ENCODE peak calls at places on chromosome 4, in five cellular contexts. One of them, this sample, is unnamed.

GRCh38 chr4:145788765-145789164 is 108.8 kb downstream of the C4orf51 start:
- DNase-seq in T-cell: no peak
- DNase-seq in stimulated activated CD8-positive, alpha-beta memory T cell treated with anti-CD3 and anti-CD28 coated beads, Interleukin-2, amount 100 ng/mL, for 48 hours: no peak
- DNase-seq in NCI-H2029 treated with DMSO at 0.1 percent for 48 hours: no peak
- DNase-seq in NCI-H1417 treated with DMSO at 0.1 percent for 48 hours: no peak
- DNase-seq in this sample: no peak

GRCh38 chr4:2825740-2826139 is 17.9 kb upstream of the ADD1 start:
- DNase-seq in T-cell: no peak
- DNase-seq in stimulated activated CD8-positive, alpha-beta memory T cell treated with anti-CD3 and anti-CD28 coated beads, Interleukin-2, amount 100 ng/mL, for 48 hours: no peak
- DNase-seq in NCI-H2029 treated with DMSO at 0.1 percent for 48 hours: no peak
- DNase-seq in NCI-H1417 treated with DMSO at 0.1 percent for 48 hours: no peak
- DNase-seq in this sample: no peak

GRCh38 chr4:76377922-76378321 is 43.0 kb downstream of the CCDC158 start:
- DNase-seq in T-cell: peak
- DNase-seq in stimulated activated CD8-positive, alpha-beta memory T cell treated with anti-CD3 and anti-CD28 coated beads, Interleukin-2, amount 100 ng/mL, for 48 hours: peak
- DNase-seq in NCI-H2029 treated with DMSO at 0.1 percent for 48 hours: no peak
- DNase-seq in NCI-H1417 treated with DMSO at 0.1 percent for 48 hours: no peak
- DNase-seq in this sample: no peak

GRCh38 chr4:54840992-54841768 is 183.4 kb downstream of the KIT start:
- DNase-seq in T-cell: no peak
- DNase-seq in stimulated activated CD8-positive, alpha-beta memory T cell treated with anti-CD3 and anti-CD28 coated beads, Interleukin-2, amount 100 ng/mL, for 48 hours: no peak
- DNase-seq in NCI-H2029 treated with DMSO at 0.1 percent for 48 hours: no peak
- DNase-seq in NCI-H1417 treated with DMSO at 0.1 percent for 48 hours: no peak
- DNase-seq in this sample: no peak

GRCh38 chr4:156642161-156642560 is 329.4 kb downstream of the PDGFC start:
- DNase-seq in T-cell: no peak
- DNase-seq in stimulated activated CD8-positive, alpha-beta memory T cell treated with anti-CD3 and anti-CD28 coated beads, Interleukin-2, amount 100 ng/mL, for 48 hours: no peak
- DNase-seq in NCI-H2029 treated with DMSO at 0.1 percent for 48 hours: no peak
- DNase-seq in NCI-H1417 treated with DMSO at 0.1 percent for 48 hours: no peak
- DNase-seq in this sample: no peak

GRCh38 chr4:140529434-140529833 is 5.5 kb downstream of the ELMOD2 start:
- DNase-seq in T-cell: no peak
- DNase-seq in stimulated activated CD8-positive, alpha-beta memory T cell treated with anti-CD3 and anti-CD28 coated beads, Interleukin-2, amount 100 ng/mL, for 48 hours: no peak
- DNase-seq in NCI-H2029 treated with DMSO at 0.1 percent for 48 hours: no peak
- DNase-seq in NCI-H1417 treated with DMSO at 0.1 percent for 48 hours: no peak
- DNase-seq in this sample: no peak

GRCh38 chr4:114400531-114400930 is 198.1 kb upstream of the UGT8 start:
- DNase-seq in T-cell: no peak
- DNase-seq in stimulated activated CD8-positive, alpha-beta memory T cell treated with anti-CD3 and anti-CD28 coated beads, Interleukin-2, amount 100 ng/mL, for 48 hours: no peak
- DNase-seq in NCI-H2029 treated with DMSO at 0.1 percent for 48 hours: no peak
- DNase-seq in NCI-H1417 treated with DMSO at 0.1 percent for 48 hours: no peak
- DNase-seq in this sample: no peak

GRCh38 chr4:127741247-127741646 is 11.0 kb downstream of the SLC25A31 start:
- DNase-seq in T-cell: no peak
- DNase-seq in stimulated activated CD8-positive, alpha-beta memory T cell treated with anti-CD3 and anti-CD28 coated beads, Interleukin-2, amount 100 ng/mL, for 48 hours: no peak
- DNase-seq in NCI-H2029 treated with DMSO at 0.1 percent for 48 hours: no peak
- DNase-seq in NCI-H1417 treated with DMSO at 0.1 percent for 48 hours: no peak
- DNase-seq in this sample: no peak

GRCh38 chr4:94571301-94571700 is 119.6 kb downstream of the PDLIM5 start:
- DNase-seq in T-cell: no peak
- DNase-seq in stimulated activated CD8-positive, alpha-beta memory T cell treated with anti-CD3 and anti-CD28 coated beads, Interleukin-2, amount 100 ng/mL, for 48 hours: no peak
- DNase-seq in NCI-H2029 treated with DMSO at 0.1 percent for 48 hours: no peak
- DNase-seq in NCI-H1417 treated with DMSO at 0.1 percent for 48 hours: no peak
- DNase-seq in this sample: no peak

GRCh38 chr4:81565137-81565870 is 93.6 kb upstream of the RASGEF1B start:
- DNase-seq in T-cell: no peak
- DNase-seq in stimulated activated CD8-positive, alpha-beta memory T cell treated with anti-CD3 and anti-CD28 coated beads, Interleukin-2, amount 100 ng/mL, for 48 hours: no peak
- DNase-seq in NCI-H2029 treated with DMSO at 0.1 percent for 48 hours: no peak
- DNase-seq in NCI-H1417 treated with DMSO at 0.1 percent for 48 hours: no peak
- DNase-seq in this sample: peak

GRCh38 chr4:46594658-46595057 is 204.7 kb upstream of the GABRA2 start:
- DNase-seq in T-cell: no peak
- DNase-seq in stimulated activated CD8-positive, alpha-beta memory T cell treated with anti-CD3 and anti-CD28 coated beads, Interleukin-2, amount 100 ng/mL, for 48 hours: no peak
- DNase-seq in NCI-H2029 treated with DMSO at 0.1 percent for 48 hours: peak
- DNase-seq in NCI-H1417 treated with DMSO at 0.1 percent for 48 hours: no peak
- DNase-seq in this sample: no peak

This sample was measured in skeletal muscle cell.